ENCODE peak calls at places on chromosomes 13 and 19, in eight cellular contexts. X, E, J, L, A, M, N and U are unnamed samples.

GRCh38 chr13:43663474-43664090 is 123.2 kb downstream of the ENOX1 start:
- DNase-seq in X (no peak), E (no peak), J (no peak), L (no peak), A (peak), M (no peak), N (no peak), U (no peak)

GRCh38 chr13:21837841-21838551 is 167.1 kb downstream of the FGF9 start:
- DNase-seq in X (no peak), E (no peak), J (no peak), L (no peak), A (no peak), M (no peak), N (no peak), U (no peak)

GRCh38 chr13:112728375-112729126 is 38.7 kb downstream of the ATP11A start:
- DNase-seq in X (no peak), E (no peak), J (no peak), L (no peak), A (no peak), M (no peak), N (no peak), U (no peak)

GRCh38 chr13:26679411-26679810 is 81.2 kb downstream of the GPR12 start:
- DNase-seq in X (no peak), E (no peak), J (no peak), L (no peak), A (peak), M (no peak), N (no peak), U (no peak)

GRCh38 chr19:56132316-56132822 is 8.7 kb upstream of the ZNF444 start:
- DNase-seq in X (no peak), E (no peak), J (no peak), L (no peak), A (peak), M (no peak), N (no peak), U (no peak)

GRCh38 chr13:77374786-77375185 is 47.9 kb upstream of the MYCBP2 start:
- DNase-seq in X (no peak), E (no peak), J (no peak), L (no peak), A (no peak), M (no peak), N (no peak), U (peak)

GRCh38 chr13:99308481-99309087 is 1.4 kb upstream of the GPR183 start:
- DNase-seq in X (no peak), E (no peak), J (no peak), L (no peak), A (peak), M (no peak), N (no peak), U (no peak)

GRCh38 chr19:47331931-47332547 is at the start of gene C5AR2:
- DNase-seq in X (no peak), E (no peak), J (no peak), L (no peak), A (peak), M (no peak), N (no peak), U (no peak)

GRCh38 chr19:12646551-12646950 is 20.0 kb downstream of the MAN2B1 start:
- DNase-seq in X (no peak), E (peak), J (no peak), L (no peak), A (no peak), M (no peak), N (no peak), U (no peak)

GRCh38 chr19:53991224-53992113 is at the start of gene CACNG6:
- DNase-seq in X (peak), E (no peak), J (no peak), L (no peak), A (peak), M (no peak), N (peak), U (no peak)

GRCh38 chr13:28609381-28609780 is 49.5 kb upstream of the POMP start:
- DNase-seq in X (no peak), E (no peak), J (no peak), L (no peak), A (no peak), M (no peak), N (no peak), U (no peak)

GRCh38 chr19:15399234-15399515 is 19.6 kb upstream of the AKAP8 start:
- DNase-seq in X (no peak), E (no peak), J (no peak), L (no peak), A (no peak), M (no peak), N (no peak), U (no peak)

GRCh38 chr13:36509369-36509768 is 77.1 kb downstream of the CCNA1 start:
- DNase-seq in X (no peak), E (no peak), J (no peak), L (no peak), A (no peak), M (no peak), N (no peak), U (no peak)

GRCh38 chr19:32066056-32066455 is 279.4 kb upstream of the ZNF507 start:
- DNase-seq in X (no peak), E (no peak), J (no peak), L (no peak), A (no peak), M (no peak), N (no peak), U (no peak)

GRCh38 chr19:2148482-2149135 is 2.8 kb downstream of the AP3D1 start:
- DNase-seq in X (no peak), E (no peak), J (no peak), L (no peak), A (no peak), M (no peak), N (no peak), U (no peak)

GRCh38 chr19:40059624-40060023 is 3.6 kb upstream of the ZNF780B start:
- DNase-seq in X (no peak), E (no peak), J (no peak), L (no peak), A (no peak), M (no peak), N (no peak), U (no peak)

GRCh38 chr13:59691501-59692066 is 472.1 kb downstream of the DIAPH3 start:
- DNase-seq in X (no peak), E (no peak), J (no peak), L (no peak), A (peak), M (no peak), N (no peak), U (no peak)

GRCh38 chr19:48390188-48391099 is 907 bp downstream of the KDELR1 start:
- DNase-seq in X (peak), E (peak), J (peak), L (peak), A (peak), M (no peak), N (peak), U (peak)

GRCh38 chr13:59710995-59711701 is 452.6 kb downstream of the DIAPH3 start:
- DNase-seq in X (no peak), E (no peak), J (no peak), L (no peak), A (peak), M (no peak), N (no peak), U (no peak)

GRCh38 chr13:36124236-36124822 is 6.9 kb downstream of the DCLK1 start:
- DNase-seq in X (no peak), E (no peak), J (no peak), L (no peak), A (peak), M (no peak), N (no peak), U (no peak)

GRCh38 chr19:29364999-29365398 is 152.0 kb upstream of the UQCRFS1 start:
- DNase-seq in X (no peak), E (no peak), J (no peak), L (no peak), A (no peak), M (no peak), N (no peak), U (no peak)
- TF ChIP-seq CTCF in X (no peak), E (no peak), J (no peak), L (no peak), A (no peak), M (no peak), N (no peak), U (no peak)

GRCh38 chr19:58497634-58498170 is 14.1 kb downstream of the SLC27A5 start:
- DNase-seq in X (no peak), E (peak), J (no peak), L (no peak), A (no peak), M (no peak), N (no peak), U (no peak)
- H3K4me3 ChIP-seq in X (peak), E (no peak), J (no peak), L (no peak), A (no peak), M (peak), N (no peak), U (peak)

GRCh38 chr19:38952395-38953165 is 21.8 kb downstream of the MRPS12 start:
- DNase-seq in X (peak), E (no peak), J (no peak), L (no peak), A (no peak), M (no peak), N (no peak), U (peak)
- TF ChIP-seq CTCF in X (peak), E (peak), J (peak), L (no peak), A (no peak), M (peak), N (no peak), U (peak)

DNA sequence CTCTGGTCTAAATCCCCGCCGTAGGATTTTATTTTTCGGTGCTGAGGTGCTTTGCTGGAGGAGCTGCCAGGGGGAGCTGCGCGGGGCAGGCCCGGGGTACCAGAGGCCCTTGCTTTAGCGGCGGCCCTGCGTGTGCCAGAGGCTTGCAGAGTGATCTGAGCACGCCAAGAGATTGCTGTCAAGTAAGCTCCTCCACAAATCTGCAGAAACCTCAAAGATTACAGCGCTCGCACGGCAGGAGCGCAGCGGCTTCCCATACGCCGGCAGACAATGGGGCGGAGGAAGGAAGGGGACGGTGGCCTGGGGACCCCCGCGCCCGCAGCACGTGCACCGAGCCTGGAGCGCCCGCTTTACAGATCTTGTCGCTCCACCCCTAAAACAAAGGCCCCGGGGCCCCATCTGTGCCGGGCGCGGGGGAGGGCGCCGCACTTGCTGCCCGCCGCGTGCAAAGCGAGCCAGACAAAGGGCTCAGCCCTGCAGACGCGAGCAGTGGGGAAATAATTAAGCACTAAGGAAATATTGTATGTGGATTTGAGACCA is 9.1 kb upstream of the C19orf12 start:
- DNase-seq in X (no peak), E (no peak), J (no peak), L (no peak), A (peak), M (no peak), N (no peak), U (peak)
- H3K4me3 ChIP-seq in X (no peak), E (no peak), J (peak), L (peak), A (peak), M (no peak), N (peak), U (peak)

GRCh38 chr19:43664008-43664407 is 6.0 kb downstream of the PLAUR start:
- DNase-seq in X (peak), E (no peak), J (no peak), L (no peak), A (no peak), M (no peak), N (no peak), U (peak)

GRCh38 chr19:43658001-43658400 is 12.0 kb downstream of the PLAUR start:
- DNase-seq in X (no peak), E (no peak), J (no peak), L (no peak), A (no peak), M (no peak), N (no peak), U (no peak)

GRCh38 chr19:43660301-43660700 is 9.7 kb downstream of the PLAUR start:
- DNase-seq in X (no peak), E (no peak), J (no peak), L (no peak), A (no peak), M (no peak), N (no peak), U (no peak)

GRCh38 chr19:43667524-43668405 is 2.2 kb downstream of the PLAUR start:
- DNase-seq in X (no peak), E (peak), J (no peak), L (no peak), A (no peak), M (no peak), N (peak), U (no peak)

GRCh38 chr19:43662487-43662886 is 7.5 kb downstream of the PLAUR start:
- DNase-seq in X (no peak), E (no peak), J (no peak), L (no peak), A (peak), M (no peak), N (no peak), U (no peak)
- TF ChIP-seq CTCF in X (peak), E (no peak), J (peak), L (no peak), A (peak), M (peak), N (no peak), U (no peak)

GRCh38 chr19:51293571-51294210 is 17.8 kb upstream of the IGLON5 start:
- DNase-seq in X (no peak), E (no peak), J (no peak), L (no peak), A (no peak), M (no peak), N (no peak), U (no peak)
- H3K4me3 ChIP-seq in X (no peak), E (no peak), J (no peak), L (no peak), A (no peak), M (no peak), N (no peak), U (no peak)

GRCh38 chr13:92188574-92188973 is 790.2 kb downstream of the GPC5 start:
- DNase-seq in X (no peak), E (no peak), J (no peak), L (no peak), A (no peak), M (no peak), N (no peak), U (no peak)
- TF ChIP-seq CTCF in X (no peak), E (no peak), J (no peak), L (no peak), A (no peak), M (no peak), N (no peak), U (no peak)

GRCh38 chr19:35775046-35775297 is 392 bp upstream of the ARHGAP33 start:
- DNase-seq in X (no peak), E (no peak), J (no peak), L (no peak), A (no peak), M (no peak), N (no peak), U (no peak)
- H3K4me3 ChIP-seq in X (peak), E (peak), J (peak), L (peak), A (peak), M (peak), N (peak), U (peak)

DNA sequence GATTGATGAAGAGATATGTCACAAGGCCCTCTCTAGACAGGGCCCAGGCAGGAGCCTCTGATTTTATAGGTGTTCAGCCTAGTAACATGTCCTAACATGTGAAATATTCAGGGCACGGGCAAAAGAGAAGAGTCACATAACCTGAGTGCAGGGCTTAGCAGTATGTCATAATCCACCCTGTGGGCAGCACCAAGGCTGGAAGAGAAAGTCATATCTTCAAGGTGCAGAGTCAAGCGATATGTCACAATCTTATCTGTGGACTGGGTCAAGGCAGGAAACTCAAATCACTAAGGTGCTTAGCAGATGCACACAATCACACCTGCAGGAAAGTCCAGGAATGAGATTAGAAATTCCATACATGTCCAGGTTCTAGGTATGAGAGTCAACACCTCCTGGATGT is 51.5 kb upstream of the ZNF728 start:
- DNase-seq in X (no peak), E (no peak), J (no peak), L (no peak), A (no peak), M (no peak), N (no peak), U (no peak)
- TF ChIP-seq CTCF in X (no peak), E (no peak), J (no peak), L (no peak), A (no peak), M (no peak), N (no peak), U (no peak)